ENCODE peak calls at places on chromosome 6, in eight cellular contexts. One of them, this sample, is unnamed.

GRCh38 chr6:110055387-110055735 is 77.2 kb downstream of the GPR6 start:
- DNase-seq in HTR-8/SVneo: no peak
- DNase-seq in NCI-H345: peak
- DNase-seq in ecto neural progenitor cell: no peak
- DNase-seq in SW 1271: no peak
- DNase-seq in AG10803: no peak
- DNase-seq in activated CD8-positive, alpha-beta memory T cell treated with anti-CD3 and anti-CD28 coated beads for 4 hours: no peak
- DNase-seq in activated CD4-positive, alpha-beta T cell treated with anti-CD3 and anti-CD28 coated beads, Interleukin-2, amount 50 U/mL, for 24 hours: no peak
- DNase-seq in this sample: no peak

GRCh38 chr6:34536251-34536958 is 19.7 kb downstream of the SPDEF start:
- DNase-seq in HTR-8/SVneo: no peak
- DNase-seq in NCI-H345: peak
- DNase-seq in ecto neural progenitor cell: no peak
- DNase-seq in SW 1271: no peak
- DNase-seq in AG10803: no peak
- DNase-seq in activated CD8-positive, alpha-beta memory T cell treated with anti-CD3 and anti-CD28 coated beads for 4 hours: no peak
- DNase-seq in activated CD4-positive, alpha-beta T cell treated with anti-CD3 and anti-CD28 coated beads, Interleukin-2, amount 50 U/mL, for 24 hours: no peak
- DNase-seq in this sample: no peak

GRCh38 chr6:117303323-117303722 is 38.0 kb downstream of the VGLL2 start:
- DNase-seq in HTR-8/SVneo: no peak
- DNase-seq in NCI-H345: no peak
- DNase-seq in ecto neural progenitor cell: no peak
- DNase-seq in SW 1271: no peak
- DNase-seq in AG10803: no peak
- DNase-seq in activated CD8-positive, alpha-beta memory T cell treated with anti-CD3 and anti-CD28 coated beads for 4 hours: no peak
- DNase-seq in activated CD4-positive, alpha-beta T cell treated with anti-CD3 and anti-CD28 coated beads, Interleukin-2, amount 50 U/mL, for 24 hours: no peak
- DNase-seq in this sample: no peak

GRCh38 chr6:38713812-38714211 is 1.3 kb upstream of the DNAH8 start:
- DNase-seq in HTR-8/SVneo: no peak
- DNase-seq in NCI-H345: no peak
- DNase-seq in ecto neural progenitor cell: no peak
- DNase-seq in SW 1271: no peak
- DNase-seq in AG10803: peak
- DNase-seq in activated CD8-positive, alpha-beta memory T cell treated with anti-CD3 and anti-CD28 coated beads for 4 hours: peak
- DNase-seq in activated CD4-positive, alpha-beta T cell treated with anti-CD3 and anti-CD28 coated beads, Interleukin-2, amount 50 U/mL, for 24 hours: peak
- DNase-seq in this sample: no peak

GRCh38 chr6:44439270-44440045 is 52.0 kb downstream of the CDC5L start:
- DNase-seq in HTR-8/SVneo: no peak
- DNase-seq in NCI-H345: no peak
- DNase-seq in ecto neural progenitor cell: no peak
- DNase-seq in SW 1271: no peak
- DNase-seq in AG10803: peak
- DNase-seq in activated CD8-positive, alpha-beta memory T cell treated with anti-CD3 and anti-CD28 coated beads for 4 hours: no peak
- DNase-seq in activated CD4-positive, alpha-beta T cell treated with anti-CD3 and anti-CD28 coated beads, Interleukin-2, amount 50 U/mL, for 24 hours: no peak
- DNase-seq in this sample: no peak

GRCh38 chr6:111576302-111576701 is 29.4 kb downstream of the TRAF3IP2 start:
- DNase-seq in HTR-8/SVneo: no peak
- DNase-seq in NCI-H345: no peak
- DNase-seq in ecto neural progenitor cell: no peak
- DNase-seq in SW 1271: no peak
- DNase-seq in AG10803: peak
- DNase-seq in activated CD8-positive, alpha-beta memory T cell treated with anti-CD3 and anti-CD28 coated beads for 4 hours: no peak
- DNase-seq in activated CD4-positive, alpha-beta T cell treated with anti-CD3 and anti-CD28 coated beads, Interleukin-2, amount 50 U/mL, for 24 hours: no peak
- DNase-seq in this sample: no peak

GRCh38 chr6:145815875-145816274 is 1.3 kb upstream of the FBXO30 start:
- DNase-seq in HTR-8/SVneo: peak
- DNase-seq in NCI-H345: no peak
- DNase-seq in ecto neural progenitor cell: no peak
- DNase-seq in SW 1271: no peak
- DNase-seq in AG10803: no peak
- DNase-seq in activated CD8-positive, alpha-beta memory T cell treated with anti-CD3 and anti-CD28 coated beads for 4 hours: no peak
- DNase-seq in activated CD4-positive, alpha-beta T cell treated with anti-CD3 and anti-CD28 coated beads, Interleukin-2, amount 50 U/mL, for 24 hours: no peak
- DNase-seq in this sample: no peak

GRCh38 chr6:20325641-20326421 is 75.8 kb upstream of the E2F3 start:
- DNase-seq in HTR-8/SVneo: no peak
- DNase-seq in NCI-H345: no peak
- DNase-seq in ecto neural progenitor cell: no peak
- DNase-seq in SW 1271: no peak
- DNase-seq in AG10803: no peak
- DNase-seq in activated CD8-positive, alpha-beta memory T cell treated with anti-CD3 and anti-CD28 coated beads for 4 hours: no peak
- DNase-seq in activated CD4-positive, alpha-beta T cell treated with anti-CD3 and anti-CD28 coated beads, Interleukin-2, amount 50 U/mL, for 24 hours: no peak
- DNase-seq in this sample: no peak

GRCh38 chr6:34525431-34526175 is 30.5 kb downstream of the SPDEF start:
- DNase-seq in HTR-8/SVneo: no peak
- DNase-seq in NCI-H345: no peak
- DNase-seq in ecto neural progenitor cell: no peak
- DNase-seq in SW 1271: no peak
- DNase-seq in AG10803: no peak
- DNase-seq in activated CD8-positive, alpha-beta memory T cell treated with anti-CD3 and anti-CD28 coated beads for 4 hours: no peak
- DNase-seq in activated CD4-positive, alpha-beta T cell treated with anti-CD3 and anti-CD28 coated beads, Interleukin-2, amount 50 U/mL, for 24 hours: no peak
- DNase-seq in this sample: no peak

GRCh38 chr6:44373051-44373450 is 14.5 kb upstream of the CDC5L start:
- DNase-seq in HTR-8/SVneo: peak
- DNase-seq in NCI-H345: no peak
- DNase-seq in ecto neural progenitor cell: no peak
- DNase-seq in SW 1271: no peak
- DNase-seq in AG10803: no peak
- DNase-seq in activated CD8-positive, alpha-beta memory T cell treated with anti-CD3 and anti-CD28 coated beads for 4 hours: no peak
- DNase-seq in activated CD4-positive, alpha-beta T cell treated with anti-CD3 and anti-CD28 coated beads, Interleukin-2, amount 50 U/mL, for 24 hours: no peak
- DNase-seq in this sample: no peak

GRCh38 chr6:116386581-116387299 is 16.0 kb downstream of the DSE start:
- DNase-seq in HTR-8/SVneo: no peak
- DNase-seq in NCI-H345: no peak
- DNase-seq in ecto neural progenitor cell: no peak
- DNase-seq in SW 1271: no peak
- DNase-seq in AG10803: peak
- DNase-seq in activated CD8-positive, alpha-beta memory T cell treated with anti-CD3 and anti-CD28 coated beads for 4 hours: no peak
- DNase-seq in activated CD4-positive, alpha-beta T cell treated with anti-CD3 and anti-CD28 coated beads, Interleukin-2, amount 50 U/mL, for 24 hours: no peak
- DNase-seq in this sample: no peak

This sample was measured in mesothelial cell of epicardium.